ENCODE peak calls at places on chromosomes 12 and 14, in four cellular contexts. P is uterus, U is IMR-90, V is endothelial cell of umbilical vein. K is an unnamed sample.
A peak's percentile ranks its signal among the peaks of the same experiment; 100 is the strongest.

GRCh38 chr12:113586461-113586860 is 114.8 kb upstream of the LHX5 start:
- DNase-seq in P (no peak), U (no peak), V (no peak), K (no peak)

GRCh38 chr12:33605776-33606175 is 166.2 kb upstream of the SYT10 start:
- DNase-seq in P (no peak), V (no peak), U (no peak), K (peak; percentile 22)

GRCh38 chr12:112458751-112459150 is 40.0 kb downstream of the PTPN11 start:
- DNase-seq in V (no peak), U (no peak), P (no peak), K (no peak)

GRCh38 chr12:96219700-96220206 is 25.6 kb downstream of the ELK3 start:
- DNase-seq in U (peak; percentile 98), P (no peak), V (peak; percentile 96), K (peak; percentile 99)

GRCh38 chr14:90551733-90552464 is 155.1 kb downstream of the CALM1 start:
- DNase-seq in P (no peak), U (no peak), V (no peak), K (no peak)

GRCh38 chr14:73339846-73340565 is 102.7 kb downstream of the PAPLN start:
- DNase-seq in U (no peak), P (no peak), V (no peak), K (no peak)

GRCh38 chr14:70871001-70871400 is 36.3 kb upstream of the PCNX1 start:
- DNase-seq in P (no peak), U (no peak), V (no peak), K (no peak)

GRCh38 chr12:97017213-97017612 is 110.2 kb downstream of the NEDD1 start:
- DNase-seq in V (no peak), U (no peak), P (no peak), K (no peak)

GRCh38 chr12:95541436-95541835 is 9.8 kb downstream of the USP44 start:
- DNase-seq in V (no peak), P (no peak), U (no peak), K (no peak)

GRCh38 chr14:93054006-93054405 is 61.7 kb downstream of the ITPK1 start:
- DNase-seq in P (no peak), U (no peak), V (no peak), K (no peak)
- H3K27ac ChIP-seq in P (no peak overlapping the region), U (no peak overlapping the region), V (no peak overlapping the region), K (peak overlapping the region; percentile 6)

DNA sequence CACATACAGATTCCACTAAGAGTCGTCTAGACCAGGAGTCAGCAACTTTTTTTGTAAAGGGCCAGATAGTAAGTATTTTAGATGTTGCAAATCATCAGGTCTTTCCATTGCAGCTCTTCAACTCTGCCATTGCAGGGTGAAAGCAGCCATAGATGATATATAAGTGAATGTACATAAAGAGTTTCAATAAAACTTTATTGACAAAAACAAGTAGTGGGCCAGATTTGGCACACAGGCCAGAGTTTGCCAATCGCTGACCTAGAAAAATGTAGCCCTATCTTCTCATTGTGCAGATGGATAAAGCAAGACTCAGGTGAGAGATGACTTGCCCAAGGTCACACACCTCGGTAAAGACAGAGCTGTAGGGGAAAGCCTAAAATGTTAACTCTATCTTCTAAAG is 474.7 kb downstream of the MED13L start:
- DNase-seq in U (no peak), V (no peak), P (no peak), K (no peak)
- TF ChIP-seq CTCF in U (no peak), V (no peak), P (no peak), K (no peak)

DNA sequence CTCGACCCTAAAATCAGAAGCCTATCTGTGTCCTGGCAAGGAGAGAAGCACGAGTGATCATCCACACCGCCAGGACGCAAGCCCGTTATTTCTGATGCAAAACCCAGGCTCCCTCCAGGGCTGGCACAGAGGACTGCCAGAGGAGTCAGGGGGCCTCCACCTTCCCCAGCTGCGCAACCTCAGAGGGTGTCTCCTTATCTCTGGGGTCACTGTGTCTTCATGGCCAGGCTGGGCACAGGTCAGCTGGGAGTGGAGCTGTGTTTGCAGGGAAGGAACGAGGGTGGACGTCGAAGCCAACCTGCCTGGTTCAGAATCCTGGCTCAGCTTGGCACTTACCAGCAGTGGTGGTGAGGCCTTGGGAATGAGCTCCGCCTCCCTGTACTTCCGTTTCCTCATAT is 12.0 kb upstream of the SERPINA3 start:
- DNase-seq in U (no peak), P (no peak), V (no peak), K (no peak)
- H3K27ac ChIP-seq in U (no peak overlapping the region), P (peak overlapping the region; percentile 73), V (peak overlapping the region; percentile 78), K (peak overlapping the region; percentile 99)

GRCh38 chr12:52254180-52254964 is 20.1 kb upstream of the KRT86 start:
- DNase-seq in V (no peak), U (no peak), P (no peak), K (no peak)
- TF ChIP-seq CTCF in V (no peak), U (no peak), P (no peak), K (no peak)

GRCh38 chr14:68701001-68701741 is 91.7 kb downstream of the ZFP36L1 start:
- DNase-seq in P (peak; percentile 11), V (no peak), U (no peak), K (no peak)

GRCh38 chr14:68702105-68702504 is 90.8 kb downstream of the ZFP36L1 start:
- DNase-seq in P (peak; percentile 15), V (no peak), U (no peak), K (no peak)

GRCh38 chr14:68703093-68703492 is 89.8 kb downstream of the ZFP36L1 start:
- DNase-seq in P (peak; percentile 58), U (peak; percentile 81), V (peak; percentile 58), K (peak; percentile 79)

GRCh38 chr14:68704736-68705720 is 87.8 kb downstream of the ZFP36L1 start:
- DNase-seq in P (peak; percentile 56), U (peak; percentile 44), V (no peak), K (peak; percentile 46)

DNA sequence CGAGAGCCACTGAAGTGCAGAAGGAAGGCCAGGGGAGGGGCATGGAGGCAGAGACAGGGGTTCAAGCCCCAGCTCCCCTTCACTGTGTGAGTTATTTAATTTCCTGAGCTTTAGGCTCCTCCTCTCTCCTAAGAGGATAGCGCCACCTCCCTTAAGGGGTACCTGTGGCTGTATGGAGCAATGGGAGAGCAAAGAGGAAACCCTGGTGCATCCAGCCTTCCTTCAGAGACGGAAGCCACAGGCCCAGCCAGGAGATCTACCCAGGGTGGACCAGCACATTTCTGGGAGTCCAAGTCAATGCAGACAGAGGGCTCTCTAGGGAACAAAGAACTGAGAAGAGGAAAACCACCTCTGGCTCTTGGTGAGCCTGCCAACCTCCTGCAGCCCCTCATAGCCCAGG is 90.3 kb downstream of the ZFP36L1 start:
- DNase-seq in U (no peak), V (no peak), P (peak; percentile 8), K (no peak)
- H3K27ac ChIP-seq in U (no peak overlapping the region), V (peak overlapping the region; percentile 36), P (no peak overlapping the region), K (peak overlapping the region; percentile 91)

GRCh38 chr12:15600223-15600935 is 188.8 kb downstream of the EPS8 start:
- DNase-seq in U (no peak), V (no peak), P (no peak), K (no peak)

GRCh38 chr12:15599266-15600037 is 189.7 kb downstream of the EPS8 start:
- DNase-seq in P (peak; percentile 66), V (peak; percentile 87), U (peak; percentile 81), K (peak; percentile 15)

GRCh38 chr12:15603461-15604085 is 185.6 kb downstream of the EPS8 start:
- DNase-seq in U (peak; percentile 10), P (no peak), V (no peak), K (no peak)

GRCh38 chr12:15602051-15602672 is 187.0 kb downstream of the EPS8 start:
- DNase-seq in P (no peak), V (no peak), U (peak; percentile 31), K (no peak)

GRCh38 chr12:15601210-15601800 is 187.9 kb downstream of the EPS8 start:
- DNase-seq in U (peak; percentile 92), V (no peak), P (no peak), K (peak; percentile 86)
- TF ChIP-seq CTCF in U (no peak), V (no peak), P (no peak), K (no peak)

GRCh38 chr12:110917961-110918360 is 2.4 kb downstream of the MYL2 start:
- DNase-seq in P (no peak), U (no peak), V (no peak), K (peak; percentile 72)

GRCh38 chr12:110922652-110923051 is 2.3 kb upstream of the MYL2 start:
- DNase-seq in V (no peak), U (no peak), P (no peak), K (no peak)

GRCh38 chr12:110921262-110921661 is 883 bp upstream of the MYL2 start:
- DNase-seq in P (no peak), U (peak; percentile 19), V (no peak), K (peak; percentile 22)

GRCh38 chr12:110919720-110920119 is 659 bp downstream of the MYL2 start:
- DNase-seq in U (no peak), V (no peak), P (no peak), K (no peak)

GRCh38 chr12:110920324-110920910 is at the start of gene MYL2:
- DNase-seq in V (no peak), P (no peak), U (no peak), K (no peak)
- H3K27ac ChIP-seq in V (no peak within 1 kb of the TSS), P (no peak within 1 kb of the TSS), U (no peak within 1 kb of the TSS), K (peak within 1 kb of the TSS; percentile 15)